ENCODE peak calls at places on chromosome 1, in nine cellular contexts. G, V, F, I, E, C, S, Q and Y are unnamed samples.

GRCh38 chr1:41387667-41388091 is 26.4 kb downstream of the FOXO6 start:
- DNase-seq in S (no peak), E (no peak), F (no peak), V (no peak), C (no peak), G (peak), I (peak), Q (no peak), Y (peak)

GRCh38 chr1:168504064-168504837 is 39.5 kb downstream of the XCL2 start:
- DNase-seq in F (no peak), Q (no peak), S (peak), V (peak), C (peak), E (peak), I (no peak), G (peak), Y (no peak)

GRCh38 chr1:102085896-102086295 is 89.2 kb upstream of the OLFM3 start:
- DNase-seq in C (no peak), I (no peak), V (no peak), Q (no peak), E (no peak), G (no peak), F (no peak), S (no peak), Y (no peak)

GRCh38 chr1:24203404-24203803 is 16.3 kb upstream of the IFNLR1 start:
- DNase-seq in I (no peak), C (no peak), G (no peak), F (peak), S (no peak), V (no peak), E (peak), Q (no peak), Y (no peak)

GRCh38 chr1:67683306-67683705 is 1.7 kb upstream of the GADD45A start:
- DNase-seq in Q (no peak), F (no peak), I (no peak), G (no peak), E (no peak), V (no peak), S (no peak), C (no peak), Y (no peak)

GRCh38 chr1:178155478-178156255 is 61.8 kb downstream of the RASAL2 start:
- DNase-seq in F (no peak), S (no peak), E (no peak), I (no peak), G (no peak), Q (no peak), V (no peak), C (no peak), Y (no peak)

GRCh38 chr1:174659823-174660222 is 212.1 kb downstream of the GPR52 start:
- DNase-seq in G (peak), S (no peak), F (no peak), C (no peak), V (no peak), Q (no peak), E (no peak), I (no peak), Y (no peak)

GRCh38 chr1:21814241-21814918 is 2.3 kb downstream of the LDLRAD2 start:
- DNase-seq in G (no peak), I (no peak), E (peak), S (no peak), C (no peak), V (no peak), F (no peak), Q (no peak), Y (peak)

GRCh38 chr1:78004719-78005346 is at the start of gene DNAJB4:
- DNase-seq in C (peak), Q (peak), S (peak), G (peak), E (peak), I (no peak), V (peak), F (peak), Y (no peak)

DNA sequence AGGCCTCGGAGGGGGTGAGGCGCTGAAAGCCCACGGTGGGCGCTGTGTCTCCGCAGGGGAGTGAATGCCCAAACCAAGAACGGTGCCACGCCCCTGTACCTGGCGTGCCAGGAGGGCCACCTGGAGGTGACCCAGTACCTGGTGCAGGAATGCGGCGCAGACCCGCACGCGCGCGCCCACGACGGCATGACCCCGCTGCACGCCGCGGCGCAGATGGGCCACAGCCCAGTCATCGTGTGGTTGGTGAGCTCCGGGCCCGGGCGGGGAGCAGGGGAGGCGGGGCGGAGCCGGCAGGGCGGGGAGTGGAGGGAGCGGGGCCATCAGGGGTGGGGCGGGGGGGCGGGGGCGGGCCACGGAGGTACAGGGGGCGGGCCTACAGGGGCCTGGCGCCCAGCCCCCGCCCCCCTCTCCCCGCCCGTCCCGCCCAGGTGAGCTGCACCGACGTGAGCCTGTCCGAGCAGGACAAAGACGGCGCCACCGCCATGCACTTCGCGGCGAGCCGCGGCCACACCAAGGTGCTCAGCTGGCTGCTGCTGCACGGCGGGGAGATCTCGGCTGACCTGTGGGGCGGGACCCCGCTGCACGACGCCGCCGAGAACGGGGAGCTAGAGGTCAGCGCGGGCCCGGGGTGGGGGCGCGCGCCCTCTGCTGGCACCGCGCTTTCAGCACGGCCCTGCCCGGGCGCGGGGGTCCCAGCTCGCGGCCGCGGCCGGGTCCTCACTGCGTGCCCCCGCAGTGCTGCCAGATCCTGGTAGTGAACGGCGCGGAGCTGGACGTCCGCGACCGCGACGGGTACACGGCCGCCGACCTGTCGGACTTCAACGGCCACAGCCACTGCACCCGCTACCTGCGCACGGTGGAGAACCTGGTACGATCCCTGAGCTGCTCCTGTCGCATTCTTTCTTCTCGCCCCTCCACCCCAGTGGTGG is 15.9 kb downstream of the ESPN start:
- DNase-seq in S (no peak), E (peak), Q (no peak), F (peak), V (peak), I (no peak), G (no peak), C (no peak), Y (peak)
- TF ChIP-seq CTCF in S (no peak), E (peak), Q (peak), F (peak), V (no peak), I (peak), G (peak), C (peak), Y (peak)

DNA sequence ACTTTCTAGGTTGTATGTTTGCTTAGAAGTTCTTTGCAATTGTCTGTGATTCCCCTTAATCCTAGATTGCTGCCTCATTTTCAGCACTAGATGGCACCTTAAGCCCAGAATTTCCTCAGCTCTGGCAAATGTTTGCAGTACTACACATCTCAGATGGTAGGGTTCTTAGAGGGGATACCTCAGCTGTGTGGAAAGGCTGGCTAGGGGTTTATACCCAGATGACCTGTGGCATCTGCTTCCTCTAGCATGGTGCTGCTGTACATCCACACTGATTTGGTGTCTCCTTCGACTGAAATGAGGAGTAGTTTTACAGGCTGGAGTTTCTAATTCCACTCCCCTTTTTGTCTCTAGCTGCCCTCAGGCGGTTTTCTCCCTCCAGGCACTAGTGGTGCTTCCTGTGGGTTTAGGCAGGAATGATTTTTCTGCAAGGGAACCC is 23.5 kb downstream of the ASB17 start:
- DNase-seq in Q (no peak), S (no peak), I (no peak), F (peak), G (no peak), V (no peak), E (peak), C (no peak), Y (no peak)
- TF ChIP-seq CTCF in Q (peak), S (no peak), I (peak), F (peak), G (peak), V (no peak), E (peak), C (no peak), Y (peak)

GRCh38 chr1:196309386-196309785 is 298.9 kb downstream of the KCNT2 start:
- DNase-seq in C (no peak), F (peak), V (no peak), Q (no peak), G (no peak), I (no peak), E (peak), S (no peak), Y (no peak)
- TF ChIP-seq CTCF in C (no peak), F (peak), V (no peak), Q (peak), G (peak), I (peak), E (peak), S (no peak), Y (no peak)

GRCh38 chr1:32900956-32901822 is at the start of gene TMEM54:
- DNase-seq in V (no peak), E (no peak), G (peak), F (no peak), Q (no peak), I (peak), S (no peak), C (no peak), Y (peak)
- TF ChIP-seq CTCF in V (no peak), E (no peak), G (no peak), F (no peak), Q (no peak), I (no peak), S (no peak), C (no peak), Y (no peak)

DNA sequence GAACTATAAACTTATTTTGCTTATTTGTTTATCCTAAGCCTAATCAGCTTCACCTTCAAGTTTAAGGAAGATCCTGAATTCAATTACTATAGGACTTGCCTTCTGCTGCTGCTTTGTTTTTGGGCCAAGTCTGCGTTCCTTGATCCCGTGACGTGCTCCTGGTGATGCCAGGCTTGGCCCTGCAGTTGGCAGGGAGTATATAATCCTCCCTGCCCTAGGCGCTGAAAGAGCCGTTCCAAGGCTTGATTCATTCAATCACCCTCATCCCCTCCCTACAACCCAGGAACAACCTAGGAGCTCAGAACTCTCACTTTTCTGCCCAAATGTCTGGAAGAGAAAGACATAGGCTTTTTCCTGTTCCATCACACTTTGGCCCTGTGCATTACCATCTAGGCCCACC is 12.4 kb upstream of the LRRN2 start:
- DNase-seq in S (no peak), F (no peak), V (no peak), G (no peak), E (no peak), I (no peak), Q (no peak), C (no peak), Y (no peak)
- TF ChIP-seq CTCF in S (no peak), F (no peak), V (no peak), G (no peak), E (no peak), I (no peak), Q (no peak), C (no peak), Y (no peak)

DNA sequence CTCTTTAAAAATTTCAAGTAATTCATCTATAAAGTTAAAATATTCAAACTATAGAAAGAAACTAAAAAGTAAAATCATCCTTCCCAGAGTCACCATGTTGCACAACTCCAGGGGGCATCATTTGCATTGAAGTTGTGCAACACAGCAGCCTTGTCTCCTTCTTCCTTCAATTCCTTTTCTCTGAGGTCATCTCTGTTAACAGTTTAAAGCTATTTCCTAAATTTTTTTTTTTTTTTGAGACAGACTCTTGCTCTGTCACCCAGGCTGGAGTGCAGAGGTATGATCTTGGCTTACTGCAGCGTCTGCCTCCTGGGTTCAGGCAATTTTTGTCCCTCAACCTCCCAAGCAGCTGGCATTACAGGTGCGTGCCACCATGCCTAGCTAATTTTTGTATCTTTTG is 7.1 kb downstream of the RHBG start:
- DNase-seq in Q (no peak), I (no peak), C (no peak), E (no peak), S (no peak), V (no peak), G (no peak), F (no peak), Y (no peak)
- TF ChIP-seq CTCF in Q (no peak), I (no peak), C (no peak), E (no peak), S (no peak), V (no peak), G (no peak), F (no peak), Y (no peak)

GRCh38 chr1:26496881-26497280 is 24.6 kb downstream of the HMGN2 start:
- DNase-seq in G (no peak), Q (no peak), C (no peak), V (no peak), F (no peak), I (no peak), S (no peak), E (no peak), Y (no peak)

GRCh38 chr1:26498894-26499293 is 26.7 kb downstream of the HMGN2 start:
- DNase-seq in E (no peak), C (no peak), S (no peak), G (no peak), V (no peak), I (no peak), F (no peak), Q (no peak), Y (no peak)

GRCh38 chr1:26500488-26501175 is 28.4 kb downstream of the HMGN2 start:
- DNase-seq in C (peak), Q (peak), G (peak), I (peak), S (peak), V (peak), E (peak), F (peak), Y (peak)
- TF ChIP-seq CTCF in C (peak), Q (no peak), G (no peak), I (peak), S (no peak), V (peak), E (no peak), F (no peak), Y (peak)

GRCh38 chr1:248239478-248239877 is 8.3 kb downstream of the OR2M4 start:
- DNase-seq in E (no peak), Q (no peak), I (no peak), G (no peak), S (no peak), C (no peak), F (no peak), V (no peak), Y (no peak)

GRCh38 chr1:248243204-248243603 is 12.0 kb downstream of the OR2M4 start:
- DNase-seq in V (no peak), Q (peak), S (no peak), F (peak), E (peak), C (no peak), G (no peak), I (no peak), Y (no peak)
- TF ChIP-seq CTCF in V (peak), Q (peak), S (peak), F (peak), E (peak), C (peak), G (peak), I (peak), Y (peak)